ENCODE peak calls at places on chromosomes 2 and 18, in eight cellular contexts. P is psoas muscle; Z is Calu3; Q is fibroblast of villous mesenchyme; Y is fibroblast of the conjunctiva; G is retina; L is stimulated activated CD4-positive, alpha-beta T cell treated with anti-CD3 and anti-CD28 coated beads, Interleukin-2, amount 100 ng/mL, for 48 hours; S is ELF-1. W is an unnamed sample.

GRCh38 chr2:109613922-109614714 is at the start of the genes SEPTIN10 and SOWAHC:
- DNase-seq in P (peak; percentile 98), Z (peak; percentile 97), Q (peak; percentile 99), Y (peak; percentile 100), G (peak; percentile 96), L (peak; percentile 67), S (peak; percentile 99), W (peak; percentile 3)

GRCh38 chr2:170836027-170836426 is 19.3 kb downstream of the GAD1 start:
- DNase-seq in P (no peak), Z (no peak), Q (no peak), Y (no peak), G (no peak), L (no peak), S (no peak), W (no peak)

GRCh38 chr2:169799555-169799954 is 884 bp downstream of the SSB start:
- DNase-seq in P (no peak), Z (no peak), Q (peak; percentile 30), Y (no peak), G (no peak), L (no peak), S (no peak), W (no peak)

GRCh38 chr2:179511105-179511504 is 246.5 kb upstream of the SESTD1 start:
- DNase-seq in P (no peak), Z (no peak), Q (no peak), Y (no peak), G (no peak), L (no peak), S (no peak), W (peak; percentile 51)

GRCh38 chr2:185644828-185645227 is 93.8 kb upstream of the FSIP2 start:
- DNase-seq in P (no peak), Z (no peak), Q (peak; percentile 1), Y (no peak), G (no peak), L (no peak), S (no peak), W (no peak)

GRCh38 chr18:62101236-62101635 is 85.6 kb downstream of the PIGN start:
- DNase-seq in P (no peak), Z (no peak), Q (no peak), Y (peak; percentile 49), G (no peak), L (no peak), S (no peak), W (no peak)

GRCh38 chr2:176161817-176162626 is 4.9 kb downstream of the HOXD3 start:
- DNase-seq in P (no peak), Z (no peak), Q (peak; percentile 47), Y (peak; percentile 13), G (peak; percentile 60), L (no peak), S (peak; percentile 17), W (no peak)

GRCh38 chr2:170715062-170715931 is at the start of gene SP5:
- DNase-seq in P (peak; percentile 56), Z (peak; percentile 55), Q (peak; percentile 39), Y (no peak), G (peak; percentile 72), L (no peak), S (peak; percentile 97), W (no peak)

GRCh38 chr2:73415906-73416305 is 30.3 kb downstream of the ALMS1 start:
- DNase-seq in P (no peak), Z (no peak), Q (no peak), Y (no peak), G (no peak), L (no peak), S (no peak), W (no peak)

W was measured in MV-4-11.